ENCODE peak calls at places on chromosomes 4 and X, in four cellular contexts. U is PC-3, H is HCT116, I is GM23248. O is an unnamed sample.

GRCh38 chr4:101191302-101192098 is 155.8 kb downstream of the PPP3CA start:
- DNase-seq in I (peak), H (no peak), U (no peak), O (peak)

GRCh38 chr4:6029254-6029653 is 11.0 kb upstream of the C4orf50 start:
- DNase-seq in I (no peak), H (no peak), U (no peak), O (peak)

GRCh38 chr4:58166496-58166895 is 1056.3 kb upstream of the IGFBP7 start:
- DNase-seq in U (no peak), I (no peak), H (no peak), O (no peak)

GRCh38 chr4:94354474-94354896 is 11.8 kb upstream of the HPGDS start:
- DNase-seq in I (no peak), U (no peak), H (no peak), O (no peak)

GRCh38 chr4:158914178-158914577 is 145.4 kb downstream of the FNIP2 start:
- DNase-seq in U (peak), I (peak), H (no peak), O (no peak)

GRCh38 chr4:135552131-135552530 is 1350.5 kb upstream of the PABPC4L start:
- DNase-seq in H (no peak), U (no peak), I (no peak), O (no peak)

GRCh38 chr4:82774711-82775171 is 23.9 kb downstream of the SCD5 start:
- DNase-seq in H (no peak), I (peak), U (no peak), O (peak)

GRCh38 chrX:1700757-1701156 is 85.9 kb downstream of the ASMT start:
- DNase-seq in H (no peak), U (no peak), I (no peak), O (no peak)

GRCh38 chrX:78098108-78098507 is 5.9 kb upstream of the PGK1 start:
- DNase-seq in U (no peak), H (no peak), I (no peak), O (no peak)

GRCh38 chrX:154649864-154650510 is 3.4 kb downstream of the CTAG2 start:
- DNase-seq in I (no peak), U (no peak), H (no peak), O (no peak)

GRCh38 chr4:149630079-149630478 is 185.6 kb downstream of the IQCM start:
- DNase-seq in U (no peak), I (peak), H (no peak), O (no peak)

GRCh38 chrX:136910565-136911040 is 30.1 kb upstream of the RBMX start:
- DNase-seq in I (peak), U (peak), H (no peak), O (no peak)

GRCh38 chrX:110133735-110134370 is 130.9 kb downstream of the TMEM164 start:
- DNase-seq in I (no peak), U (no peak), H (no peak), O (no peak)

GRCh38 chr4:109662786-109663185 is 40.5 kb downstream of the CASP6 start:
- DNase-seq in H (no peak), I (no peak), U (no peak), O (peak)

GRCh38 chrX:45154033-45154360 is 46.7 kb downstream of the DIPK2B start:
- DNase-seq in U (no peak), H (no peak), I (no peak), O (no peak)

GRCh38 chr4:142406051-142406549 is 440.0 kb downstream of the INPP4B start:
- DNase-seq in I (peak), U (peak), H (no peak), O (no peak)

GRCh38 chr4:134045411-134045810 is 156.2 kb downstream of the PABPC4L start:
- DNase-seq in H (no peak), U (no peak), I (no peak), O (no peak)

GRCh38 chr4:23366207-23366906 is 523.5 kb downstream of the PPARGC1A start:
- DNase-seq in H (no peak), U (no peak), I (no peak), O (no peak)

GRCh38 chrX:107738768-107739167 is 36.8 kb downstream of the TSC22D3 start:
- DNase-seq in U (no peak), I (no peak), H (no peak), O (no peak)

GRCh38 chr4:38591617-38592337 is 72.2 kb upstream of the KLF3 start:
- DNase-seq in H (no peak), I (peak), U (no peak), O (no peak)

GRCh38 chrX:20361081-20361889 is 94.6 kb upstream of the RPS6KA3 start:
- DNase-seq in U (no peak), I (peak), H (no peak), O (peak)

GRCh38 chr4:160514126-160514525 is 1411.2 kb downstream of the RAPGEF2 start:
- DNase-seq in I (no peak), H (no peak), U (peak), O (no peak)

GRCh38 chrX:56385336-56385735 is 153.2 kb downstream of the KLF8 start:
- DNase-seq in H (no peak), U (peak), I (no peak), O (no peak)

GRCh38 chr4:79576480-79576803 is 168.4 kb upstream of the GK2 start:
- DNase-seq in H (no peak), I (peak), U (peak), O (peak)

GRCh38 chr4:183808102-183808466 is 97.0 kb upstream of the STOX2 start:
- DNase-seq in I (no peak), U (no peak), H (no peak), O (no peak)

GRCh38 chr4:6012200-6012599 is 6.0 kb downstream of the C4orf50 start:
- DNase-seq in H (no peak), I (no peak), U (no peak), O (no peak)

GRCh38 chr4:24103434-24104168 is 213.8 kb upstream of the PPARGC1A start:
- DNase-seq in U (no peak), I (no peak), H (no peak), O (no peak)

GRCh38 chrX:68443155-68443868 is 10.0 kb upstream of the OPHN1 start:
- DNase-seq in H (no peak), I (peak), U (peak), O (no peak)

GRCh38 chr4:124873361-124874171 is 161.0 kb upstream of the ANKRD50 start:
- DNase-seq in I (no peak), H (no peak), U (no peak), O (peak)

GRCh38 chr4:156829194-156829593 is 142.4 kb downstream of the PDGFC start:
- DNase-seq in H (no peak), U (no peak), I (peak), O (no peak)

GRCh38 chr4:47538516-47538915 is 53.4 kb downstream of the ATP10D start:
- DNase-seq in U (no peak), I (peak), H (no peak), O (no peak)

GRCh38 chr4:186023975-186024374 is 45.0 kb upstream of the TLR3 start:
- DNase-seq in U (no peak), I (no peak), H (no peak), O (no peak)
- TF ChIP-seq EZH2phosphoT487 in U (no peak), I (no peak), H (no peak), O (no peak)

GRCh38 chr4:10762541-10762940 is 78.0 kb upstream of the CLNK start:
- DNase-seq in I (peak), U (peak), H (no peak), O (peak)
- TF ChIP-seq EZH2phosphoT487 in I (no peak), U (no peak), H (no peak), O (no peak)

GRCh38 chr4:89324671-89325070 is 17.1 kb upstream of the GPRIN3 start:
- DNase-seq in H (no peak), U (no peak), I (peak), O (no peak)
- TF ChIP-seq EZH2phosphoT487 in H (no peak), U (no peak), I (no peak), O (no peak)

GRCh38 chr4:99852199-99852718 is 35.6 kb downstream of the DAPP1 start:
- DNase-seq in H (no peak), U (no peak), I (no peak), O (no peak)

GRCh38 chr4:99855677-99856076 is 38.5 kb downstream of the LAMTOR3 start:
- DNase-seq in H (no peak), I (no peak), U (no peak), O (no peak)

GRCh38 chr4:99853190-99853589 is 36.6 kb downstream of the DAPP1 start:
- DNase-seq in I (no peak), H (no peak), U (no peak), O (no peak)

GRCh38 chr4:99856166-99856565 is 38.1 kb downstream of the LAMTOR3 start:
- DNase-seq in U (peak), H (peak), I (peak), O (no peak)

GRCh38 chr4:99853993-99854392 is 37.4 kb downstream of the DAPP1 start:
- DNase-seq in I (no peak), H (no peak), U (no peak), O (peak)
- TF ChIP-seq EZH2phosphoT487 in I (no peak), H (no peak), U (no peak), O (no peak)

DNA sequence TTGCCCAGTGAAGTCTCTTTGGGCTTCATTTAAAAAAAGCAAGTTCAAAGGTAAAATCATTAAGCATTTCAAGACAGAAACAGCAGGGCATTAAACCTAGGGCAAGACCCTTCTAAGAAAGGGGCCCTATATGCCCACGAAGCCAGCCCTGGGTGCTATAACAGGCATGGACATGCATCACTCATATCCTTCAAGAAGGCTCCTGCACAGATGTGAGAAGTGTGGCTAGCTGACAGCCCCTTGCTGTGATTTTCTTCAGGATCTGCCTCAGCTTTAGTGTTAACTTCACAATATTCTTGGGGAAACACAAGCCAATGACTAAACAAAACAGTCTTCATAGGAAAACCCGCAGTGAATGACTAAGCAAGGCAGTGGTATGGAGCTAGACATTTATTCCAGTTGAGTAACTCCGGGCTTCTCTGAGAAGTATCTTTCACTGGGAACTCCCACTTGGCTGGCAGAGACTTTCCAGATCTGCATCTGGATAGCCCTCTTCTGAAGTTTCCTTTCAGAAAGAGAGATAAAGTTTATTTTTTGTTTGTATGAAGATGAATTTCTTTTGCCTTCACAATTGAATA is 11.9 kb upstream of the MAOA start:
- DNase-seq in H (no peak), I (peak), U (peak), O (peak)
- TF ChIP-seq EZH2phosphoT487 in H (no peak), I (no peak), U (no peak), O (no peak)

GRCh38 chrX:11422529-11422857 is 129.3 kb downstream of the AMELX start:
- DNase-seq in H (no peak), U (no peak), I (no peak), O (no peak)

GRCh38 chrX:11420851-11421250 is 127.6 kb downstream of the AMELX start:
- DNase-seq in I (no peak), H (no peak), U (no peak), O (no peak)

GRCh38 chrX:11423362-11423818 is 130.2 kb downstream of the AMELX start:
- DNase-seq in I (peak), H (no peak), U (peak), O (no peak)

GRCh38 chrX:11423949-11424348 is 130.7 kb downstream of the AMELX start:
- DNase-seq in H (no peak), U (no peak), I (no peak), O (no peak)

GRCh38 chrX:11421816-11422528 is 128.8 kb downstream of the AMELX start:
- DNase-seq in I (no peak), U (no peak), H (no peak), O (no peak)
- TF ChIP-seq EZH2phosphoT487 in I (no peak), U (no peak), H (no peak), O (no peak)

GRCh38 chr4:129668092-129668491 is 572.1 kb downstream of the C4orf33 start:
- DNase-seq in U (no peak), H (no peak), I (no peak), O (no peak)

GRCh38 chr4:129675036-129675435 is 579.1 kb downstream of the C4orf33 start:
- DNase-seq in I (no peak), U (no peak), H (no peak), O (no peak)

GRCh38 chr4:129676934-129677333 is 581.0 kb downstream of the C4orf33 start:
- DNase-seq in U (no peak), H (no peak), I (no peak), O (no peak)

GRCh38 chr4:129672941-129673340 is 577.0 kb downstream of the C4orf33 start:
- DNase-seq in U (peak), I (no peak), H (no peak), O (no peak)
- TF ChIP-seq EZH2phosphoT487 in U (no peak), I (no peak), H (no peak), O (no peak)

GRCh38 chrX:49972313-49972712 is 49.9 kb downstream of the CLCN5 start:
- DNase-seq in U (no peak), I (no peak), H (no peak), O (no peak)

GRCh38 chrX:49977319-49978090 is 55.1 kb downstream of the CLCN5 start:
- DNase-seq in H (no peak), U (no peak), I (no peak), O (no peak)

GRCh38 chrX:49976682-49977197 is 54.3 kb downstream of the CLCN5 start:
- DNase-seq in U (no peak), I (no peak), H (no peak), O (no peak)

GRCh38 chrX:49978191-49978590 is 55.8 kb downstream of the CLCN5 start:
- DNase-seq in U (no peak), H (no peak), I (no peak), O (no peak)
- TF ChIP-seq EZH2phosphoT487 in U (no peak), H (no peak), I (no peak), O (no peak)

DNA sequence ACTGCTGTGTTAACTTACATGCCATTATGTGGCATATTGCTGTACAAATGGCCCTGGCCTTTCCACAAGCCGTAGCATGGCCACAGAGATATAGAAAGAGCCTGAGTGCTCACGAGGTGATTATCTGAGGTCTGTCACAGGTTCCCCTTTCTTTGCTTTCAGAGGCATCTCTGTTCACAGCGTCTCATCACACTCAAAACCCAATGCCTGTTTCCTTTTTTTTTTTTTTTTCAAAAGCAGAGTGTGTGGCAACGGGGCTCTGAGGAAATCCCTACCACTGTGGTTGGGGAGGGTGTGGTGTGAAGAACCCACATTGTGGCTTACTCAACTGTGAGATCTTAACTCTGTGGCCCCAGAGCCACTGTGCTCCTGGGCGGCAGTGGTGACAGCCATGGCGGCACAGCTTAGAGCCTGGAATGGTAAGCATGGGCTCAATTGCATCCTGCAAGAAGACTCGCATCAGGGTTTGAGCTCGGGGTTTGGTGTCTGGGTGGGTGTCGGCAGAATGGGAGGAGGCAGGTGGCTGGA is 30.8 kb downstream of the RTL5 start:
- DNase-seq in U (no peak), I (peak), H (no peak), O (no peak)
- TF ChIP-seq EZH2phosphoT487 in U (no peak), I (no peak), H (no peak), O (no peak)

GRCh38 chr4:2103127-2103842 is 44.2 kb downstream of the NAT8L start:
- DNase-seq in H (no peak), I (no peak), U (no peak), O (no peak)

GRCh38 chr4:2104556-2105345 is 45.6 kb downstream of the NAT8L start:
- DNase-seq in U (no peak), H (no peak), I (no peak), O (no peak)

GRCh38 chr4:2103843-2104547 is 44.9 kb downstream of the NAT8L start:
- DNase-seq in H (no peak), U (no peak), I (no peak), O (no peak)

GRCh38 chr4:2102045-2102883 is 43.1 kb downstream of the NAT8L start:
- DNase-seq in I (no peak), U (no peak), H (no peak), O (no peak)

GRCh38 chr4:2105559-2105958 is 46.4 kb downstream of the NAT8L start:
- DNase-seq in U (peak), I (peak), H (no peak), O (no peak)
- TF ChIP-seq EZH2phosphoT487 in U (no peak), I (no peak), H (no peak), O (no peak)